ENCODE peak calls at places on chromosomes 7 and 10, in four cellular contexts. One of them, this sample, is unnamed.

GRCh38 chr10:133405844-133406527 is 12.0 kb downstream of the MTG1 start:
- DNase-seq in substantia nigra: no peak
- DNase-seq in NCI-H1092: no peak
- DNase-seq in IMR-90: peak; percentile 36
- DNase-seq in this sample: no peak

GRCh38 chr7:33794419-33794818 is 110.9 kb upstream of the BMPER start:
- DNase-seq in substantia nigra: no peak
- DNase-seq in NCI-H1092: no peak
- DNase-seq in IMR-90: no peak
- DNase-seq in this sample: no peak

GRCh38 chr10:119687192-119688032 is 36.2 kb downstream of the BAG3 start:
- DNase-seq in substantia nigra: no peak
- DNase-seq in NCI-H1092: no peak
- DNase-seq in IMR-90: no peak
- DNase-seq in this sample: no peak

GRCh38 chr10:98321203-98321780 is 53.3 kb upstream of the LOXL4 start:
- DNase-seq in substantia nigra: no peak
- DNase-seq in NCI-H1092: no peak
- DNase-seq in IMR-90: no peak
- DNase-seq in this sample: no peak

GRCh38 chr7:5598769-5599371 is 175.2 kb upstream of the TNRC18 start:
- DNase-seq in substantia nigra: no peak
- DNase-seq in NCI-H1092: no peak
- DNase-seq in IMR-90: no peak
- DNase-seq in this sample: no peak

GRCh38 chr7:35513192-35513591 is 181.7 kb downstream of the HERPUD2 start:
- DNase-seq in substantia nigra: no peak
- DNase-seq in NCI-H1092: no peak
- DNase-seq in IMR-90: no peak
- DNase-seq in this sample: no peak

GRCh38 chr10:94052901-94053638 is 59.3 kb downstream of the PLCE1 start:
- DNase-seq in substantia nigra: no peak
- DNase-seq in NCI-H1092: no peak
- DNase-seq in IMR-90: no peak
- DNase-seq in this sample: no peak

GRCh38 chr7:152527610-152528032 is 91.8 kb upstream of the KMT2C start:
- DNase-seq in substantia nigra: no peak
- DNase-seq in NCI-H1092: no peak
- DNase-seq in IMR-90: no peak
- DNase-seq in this sample: no peak

GRCh38 chr10:23294638-23295247 is 49.9 kb downstream of the C10orf67 start:
- DNase-seq in substantia nigra: no peak
- DNase-seq in NCI-H1092: no peak
- DNase-seq in IMR-90: peak; percentile 16
- DNase-seq in this sample: no peak

GRCh38 chr10:114393886-114394285 is 10.4 kb downstream of the AFAP1L2 start:
- DNase-seq in substantia nigra: no peak
- DNase-seq in NCI-H1092: no peak
- DNase-seq in IMR-90: no peak
- DNase-seq in this sample: no peak

GRCh38 chr10:30784896-30785605 is 155.5 kb upstream of the LYZL2 start:
- DNase-seq in substantia nigra: peak; percentile 81
- DNase-seq in NCI-H1092: peak; percentile 58
- DNase-seq in IMR-90: peak; percentile 69
- DNase-seq in this sample: peak; percentile 78

GRCh38 chr7:47256016-47256415 is 325.9 kb downstream of the TNS3 start:
- DNase-seq in substantia nigra: no peak
- DNase-seq in NCI-H1092: no peak
- DNase-seq in IMR-90: no peak
- DNase-seq in this sample: no peak

GRCh38 chr7:137771273-137771672 is 75.5 kb downstream of the DGKI start:
- DNase-seq in substantia nigra: no peak
- DNase-seq in NCI-H1092: no peak
- DNase-seq in IMR-90: peak; percentile 24
- DNase-seq in this sample: no peak

GRCh38 chr10:20334559-20334958 is 518.3 kb downstream of the PLXDC2 start:
- DNase-seq in substantia nigra: no peak
- DNase-seq in NCI-H1092: no peak
- DNase-seq in IMR-90: no peak
- DNase-seq in this sample: no peak

GRCh38 chr7:101140746-101141382 is 13.4 kb upstream of the AP1S1 start:
- DNase-seq in substantia nigra: no peak
- DNase-seq in NCI-H1092: no peak
- DNase-seq in IMR-90: no peak
- DNase-seq in this sample: no peak

GRCh38 chr7:128852537-128853254 is 10.0 kb upstream of the ATP6V1F start:
- DNase-seq in substantia nigra: no peak
- DNase-seq in NCI-H1092: no peak
- DNase-seq in IMR-90: no peak
- DNase-seq in this sample: no peak

GRCh38 chr7:25930492-25931048 is 221.4 kb upstream of the NFE2L3 start:
- DNase-seq in substantia nigra: no peak
- DNase-seq in NCI-H1092: no peak
- DNase-seq in IMR-90: no peak
- DNase-seq in this sample: no peak

GRCh38 chr7:117025891-117026290 is 72.6 kb downstream of the ST7 start:
- DNase-seq in substantia nigra: no peak
- DNase-seq in NCI-H1092: no peak
- DNase-seq in IMR-90: peak; percentile 21
- DNase-seq in this sample: no peak

GRCh38 chr10:116444527-116445142 is 17.0 kb downstream of the PNLIPRP3 start:
- DNase-seq in substantia nigra: no peak
- DNase-seq in NCI-H1092: no peak
- DNase-seq in IMR-90: peak; percentile 31
- DNase-seq in this sample: peak; percentile 21

GRCh38 chr7:101299511-101300464 is 21.8 kb downstream of the IFT22 start:
- DNase-seq in substantia nigra: no peak
- DNase-seq in NCI-H1092: no peak
- DNase-seq in IMR-90: no peak
- DNase-seq in this sample: no peak

GRCh38 chr10:110892602-110893001 is 20.9 kb downstream of the PDCD4 start:
- DNase-seq in substantia nigra: no peak
- DNase-seq in NCI-H1092: no peak
- DNase-seq in IMR-90: no peak
- DNase-seq in this sample: no peak

GRCh38 chr7:110017405-110017804 is 1073.5 kb upstream of the LRRN3 start:
- DNase-seq in substantia nigra: no peak
- DNase-seq in NCI-H1092: no peak
- DNase-seq in IMR-90: no peak
- DNase-seq in this sample: no peak

GRCh38 chr7:78226059-78226658 is 427.6 kb downstream of the PHTF2 start:
- DNase-seq in substantia nigra: peak; percentile 2
- DNase-seq in NCI-H1092: peak; percentile 80
- DNase-seq in IMR-90: peak; percentile 45
- DNase-seq in this sample: peak; percentile 15

GRCh38 chr10:31101123-31101522 is 69.5 kb upstream of the ZNF438 start:
- DNase-seq in substantia nigra: no peak
- DNase-seq in NCI-H1092: no peak
- DNase-seq in IMR-90: peak; percentile 93
- DNase-seq in this sample: no peak

GRCh38 chr10:88149906-88150305 is 286.5 kb downstream of the PTEN start:
- DNase-seq in substantia nigra: no peak
- DNase-seq in NCI-H1092: no peak
- DNase-seq in IMR-90: peak; percentile 52
- DNase-seq in this sample: no peak

GRCh38 chr10:132407243-132407746 is 10.3 kb downstream of the PWWP2B start:
- DNase-seq in substantia nigra: no peak
- DNase-seq in NCI-H1092: no peak
- DNase-seq in IMR-90: no peak
- DNase-seq in this sample: no peak

GRCh38 chr7:106744507-106745180 is 83.7 kb upstream of the CCDC71L start:
- DNase-seq in substantia nigra: no peak
- DNase-seq in NCI-H1092: no peak
- DNase-seq in IMR-90: no peak
- DNase-seq in this sample: no peak

GRCh38 chr7:25803117-25803887 is 348.7 kb upstream of the NFE2L3 start:
- DNase-seq in substantia nigra: no peak
- DNase-seq in NCI-H1092: no peak
- DNase-seq in IMR-90: no peak
- DNase-seq in this sample: no peak

GRCh38 chr7:100044719-100045118 is 4.9 kb upstream of the ZSCAN21 start:
- DNase-seq in substantia nigra: no peak
- DNase-seq in NCI-H1092: no peak
- DNase-seq in IMR-90: no peak
- DNase-seq in this sample: no peak

This sample was measured in hippocampal formation.